ENCODE peak calls at places on chromosomes 4 and X, in five cellular contexts. One of them, this sample, is unnamed.

GRCh38 chr4:114005569-114006442 is 26.4 kb upstream of the ARSJ start:
- DNase-seq in A549: no peak
- DNase-seq in keratinocyte: peak; percentile 25
- DNase-seq in IMR-90: peak; percentile 82
- DNase-seq in GM23338: peak; percentile 40
- DNase-seq in this sample: peak; percentile 63

GRCh38 chr4:61201562-61202099 is 1.5 kb downstream of the ADGRL3 start:
- DNase-seq in A549: no peak
- DNase-seq in keratinocyte: no peak
- DNase-seq in IMR-90: no peak
- DNase-seq in GM23338: peak; percentile 50
- DNase-seq in this sample: peak; percentile 7

GRCh38 chrX:15501506-15501905 is 899 bp downstream of the BMX start:
- DNase-seq in A549: no peak
- DNase-seq in keratinocyte: no peak
- DNase-seq in IMR-90: no peak
- DNase-seq in GM23338: no peak
- DNase-seq in this sample: no peak

GRCh38 chrX:49039598-49040375 is 3.4 kb downstream of the TFE3 start:
- DNase-seq in A549: peak; percentile 84
- DNase-seq in keratinocyte: peak; percentile 66
- DNase-seq in IMR-90: peak; percentile 94
- DNase-seq in GM23338: peak; percentile 95
- DNase-seq in this sample: peak; percentile 93

GRCh38 chr4:82691431-82691830 is 107.2 kb downstream of the SCD5 start:
- DNase-seq in A549: no peak
- DNase-seq in keratinocyte: no peak
- DNase-seq in IMR-90: no peak
- DNase-seq in GM23338: no peak
- DNase-seq in this sample: no peak

GRCh38 chr4:102759835-102760644 is 728 bp downstream of the MANBA start:
- DNase-seq in A549: peak; percentile 21
- DNase-seq in keratinocyte: no peak
- DNase-seq in IMR-90: peak; percentile 68
- DNase-seq in GM23338: peak; percentile 44
- DNase-seq in this sample: peak; percentile 59

GRCh38 chr4:156607198-156607498 is 364.5 kb downstream of the PDGFC start:
- DNase-seq in A549: no peak
- DNase-seq in keratinocyte: no peak
- DNase-seq in IMR-90: no peak
- DNase-seq in GM23338: no peak
- DNase-seq in this sample: no peak

GRCh38 chr4:30716158-30716557 is 4.0 kb upstream of the PCDH7 start:
- DNase-seq in A549: peak; percentile 6
- DNase-seq in keratinocyte: no peak
- DNase-seq in IMR-90: peak; percentile 53
- DNase-seq in GM23338: peak; percentile 69
- DNase-seq in this sample: peak; percentile 35

GRCh38 chr4:119559044-119559647 is 69.5 kb downstream of the PDE5A start:
- DNase-seq in A549: peak; percentile 4
- DNase-seq in keratinocyte: no peak
- DNase-seq in IMR-90: peak; percentile 57
- DNase-seq in GM23338: peak; percentile 66
- DNase-seq in this sample: peak; percentile 75

GRCh38 chrX:102651968-102652744 is 873 bp downstream of the GPRASP1 start:
- DNase-seq in A549: peak; percentile 16
- DNase-seq in keratinocyte: peak; percentile 7
- DNase-seq in IMR-90: peak; percentile 29
- DNase-seq in GM23338: peak; percentile 69
- DNase-seq in this sample: peak; percentile 50

GRCh38 chrX:102651242-102651967 is at the start of gene GPRASP1:
- DNase-seq in A549: no peak
- DNase-seq in keratinocyte: no peak
- DNase-seq in IMR-90: peak; percentile 27
- DNase-seq in GM23338: peak; percentile 69
- DNase-seq in this sample: peak; percentile 50

GRCh38 chrX:102654696-102655095 is 3.4 kb downstream of the GPRASP1 start:
- DNase-seq in A549: no peak
- DNase-seq in keratinocyte: no peak
- DNase-seq in IMR-90: no peak
- DNase-seq in GM23338: no peak
- DNase-seq in this sample: no peak

DNA sequence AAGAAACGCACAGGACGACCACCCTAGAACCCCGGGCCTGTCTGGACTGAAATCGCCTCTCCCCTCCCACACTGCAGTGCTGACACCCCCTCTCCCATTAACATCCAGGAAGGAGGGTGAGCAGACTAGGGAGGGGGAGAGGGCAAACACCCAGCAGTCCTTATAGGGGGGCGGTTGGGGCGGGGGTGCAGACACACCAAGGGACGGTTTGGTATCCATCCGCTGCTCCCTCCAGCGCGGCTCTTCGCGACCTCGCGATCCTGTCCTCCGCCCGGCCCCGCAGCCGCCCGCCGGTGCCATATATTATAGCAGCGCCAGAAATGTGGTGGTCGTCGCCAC is 411 bp upstream of the GPRASP1 start:
- DNase-seq in A549: no peak
- DNase-seq in keratinocyte: no peak
- DNase-seq in IMR-90: no peak
- DNase-seq in GM23338: no peak
- DNase-seq in this sample: no peak
- H3K4me3 ChIP-seq in A549: peak overlapping the region; percentile 40
- H3K4me3 ChIP-seq in keratinocyte: no peak overlapping the region
- H3K4me3 ChIP-seq in IMR-90: peak overlapping the region; percentile 51
- H3K4me3 ChIP-seq in GM23338: peak overlapping the region; percentile 60
- H3K4me3 ChIP-seq in this sample: peak overlapping the region; percentile 63

GRCh38 chr4:2787230-2788100 is 5.4 kb upstream of the SH3BP2 start:
- DNase-seq in A549: no peak
- DNase-seq in keratinocyte: no peak
- DNase-seq in IMR-90: no peak
- DNase-seq in GM23338: no peak
- DNase-seq in this sample: no peak
- H3K27ac ChIP-seq in A549: peak overlapping the region; percentile 45
- H3K27ac ChIP-seq in keratinocyte: no peak overlapping the region
- H3K27ac ChIP-seq in IMR-90: no peak overlapping the region
- H3K27ac ChIP-seq in GM23338: no peak overlapping the region
- H3K27ac ChIP-seq in this sample: no peak overlapping the region

GRCh38 chr4:26059391-26060154 is 145.6 kb downstream of the SMIM20 start:
- DNase-seq in A549: no peak
- DNase-seq in keratinocyte: no peak
- DNase-seq in IMR-90: no peak
- DNase-seq in GM23338: no peak
- DNase-seq in this sample: no peak

GRCh38 chr4:26055855-26056254 is 141.8 kb downstream of the SMIM20 start:
- DNase-seq in A549: no peak
- DNase-seq in keratinocyte: no peak
- DNase-seq in IMR-90: no peak
- DNase-seq in GM23338: no peak
- DNase-seq in this sample: no peak

GRCh38 chr4:26056406-26056805 is 142.4 kb downstream of the SMIM20 start:
- DNase-seq in A549: no peak
- DNase-seq in keratinocyte: no peak
- DNase-seq in IMR-90: no peak
- DNase-seq in GM23338: no peak
- DNase-seq in this sample: no peak

GRCh38 chr4:26060286-26060685 is 146.3 kb downstream of the SMIM20 start:
- DNase-seq in A549: no peak
- DNase-seq in keratinocyte: no peak
- DNase-seq in IMR-90: peak; percentile 69
- DNase-seq in GM23338: no peak
- DNase-seq in this sample: no peak

GRCh38 chr4:26058537-26058936 is 144.5 kb downstream of the SMIM20 start:
- DNase-seq in A549: no peak
- DNase-seq in keratinocyte: peak; percentile 50
- DNase-seq in IMR-90: no peak
- DNase-seq in GM23338: no peak
- DNase-seq in this sample: peak; percentile 37
- H3K4me2 ChIP-seq in A549: no peak overlapping the region
- H3K4me2 ChIP-seq in keratinocyte: peak overlapping the region; percentile 41
- H3K4me2 ChIP-seq in IMR-90: no peak overlapping the region
- H3K4me2 ChIP-seq in GM23338: no peak overlapping the region
- H3K4me2 ChIP-seq in this sample: no peak overlapping the region

GRCh38 chr4:66766557-66766956 is 778.7 kb downstream of the CENPC start:
- DNase-seq in A549: no peak
- DNase-seq in keratinocyte: no peak
- DNase-seq in IMR-90: no peak
- DNase-seq in GM23338: no peak
- DNase-seq in this sample: no peak
- H3K4me3 ChIP-seq in A549: no peak overlapping the region
- H3K4me3 ChIP-seq in keratinocyte: no peak overlapping the region
- H3K4me3 ChIP-seq in IMR-90: no peak overlapping the region
- H3K4me3 ChIP-seq in GM23338: no peak overlapping the region
- H3K4me3 ChIP-seq in this sample: no peak overlapping the region

GRCh38 chr4:3305610-3306371 is 13.0 kb downstream of the RGS12 start:
- DNase-seq in A549: no peak
- DNase-seq in keratinocyte: no peak
- DNase-seq in IMR-90: peak; percentile 62
- DNase-seq in GM23338: no peak
- DNase-seq in this sample: no peak
- H3K27ac ChIP-seq in A549: peak overlapping the region; percentile 24
- H3K27ac ChIP-seq in keratinocyte: no peak overlapping the region
- H3K27ac ChIP-seq in IMR-90: peak overlapping the region; percentile 44
- H3K27ac ChIP-seq in GM23338: no peak overlapping the region
- H3K27ac ChIP-seq in this sample: peak overlapping the region; percentile 32

DNA sequence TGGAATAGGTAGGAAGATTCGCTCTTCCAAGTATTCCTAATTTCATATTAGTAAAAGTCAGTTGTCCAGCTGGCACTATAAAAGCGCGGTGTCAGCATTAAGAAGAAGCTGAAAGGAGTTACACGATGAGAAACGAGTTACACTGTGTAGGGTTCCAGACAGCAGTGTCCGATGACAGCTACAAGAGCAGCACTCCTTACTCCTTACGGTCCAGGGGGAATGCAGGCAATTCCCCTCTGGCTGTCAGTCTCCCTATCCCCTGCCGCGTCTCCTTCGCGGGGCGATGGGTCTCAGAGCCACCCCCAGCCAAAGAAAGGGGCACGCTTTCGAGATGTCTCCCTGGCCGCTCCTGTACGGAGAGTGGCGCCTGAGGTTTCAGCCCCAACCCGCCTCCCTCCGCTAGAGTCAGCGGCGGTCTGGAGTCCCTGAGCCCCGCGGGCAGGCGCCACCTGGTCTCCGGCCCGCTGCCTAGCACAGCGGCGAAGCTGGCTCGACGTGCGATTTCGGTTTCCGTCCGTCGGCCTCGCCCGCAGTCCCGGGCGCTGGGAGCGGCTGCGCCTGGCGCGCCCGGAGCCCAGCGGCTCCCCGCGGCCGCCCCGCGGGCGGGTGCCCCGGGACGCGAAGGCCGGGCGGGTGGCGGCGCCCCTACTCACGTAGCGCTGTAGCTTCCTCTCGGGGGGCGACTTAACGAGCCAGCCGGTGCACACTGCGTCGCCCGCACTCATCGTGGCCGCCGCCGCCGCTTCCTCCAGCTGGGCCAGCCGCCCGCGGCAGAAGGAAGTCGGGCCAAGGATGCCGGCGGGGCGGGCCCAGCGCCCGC is at the start of gene GAB3:
- DNase-seq in A549: no peak
- DNase-seq in keratinocyte: no peak
- DNase-seq in IMR-90: peak; percentile 31
- DNase-seq in GM23338: peak; percentile 55
- DNase-seq in this sample: peak; percentile 30
- H3K4me2 ChIP-seq in A549: peak within 1 kb of the TSS; percentile 91
- H3K4me2 ChIP-seq in keratinocyte: peak within 1 kb of the TSS; percentile 73
- H3K4me2 ChIP-seq in IMR-90: peak within 1 kb of the TSS; percentile 96
- H3K4me2 ChIP-seq in GM23338: peak within 1 kb of the TSS; percentile 78
- H3K4me2 ChIP-seq in this sample: peak within 1 kb of the TSS; percentile 88

GRCh38 chr4:161256172-161256571 is 907.6 kb downstream of the FSTL5 start:
- DNase-seq in A549: no peak
- DNase-seq in keratinocyte: no peak
- DNase-seq in IMR-90: no peak
- DNase-seq in GM23338: peak; percentile 20
- DNase-seq in this sample: peak; percentile 1
- H3K4me3 ChIP-seq in A549: no peak overlapping the region
- H3K4me3 ChIP-seq in keratinocyte: no peak overlapping the region
- H3K4me3 ChIP-seq in IMR-90: no peak overlapping the region
- H3K4me3 ChIP-seq in GM23338: no peak overlapping the region
- H3K4me3 ChIP-seq in this sample: no peak overlapping the region

GRCh38 chr4:123600426-123600825 is 203.8 kb downstream of the SPRY1 start:
- DNase-seq in A549: no peak
- DNase-seq in keratinocyte: no peak
- DNase-seq in IMR-90: no peak
- DNase-seq in GM23338: peak; percentile 22
- DNase-seq in this sample: no peak
- H3K27ac ChIP-seq in A549: peak overlapping the region; percentile 48
- H3K27ac ChIP-seq in keratinocyte: no peak overlapping the region
- H3K27ac ChIP-seq in IMR-90: no peak overlapping the region
- H3K27ac ChIP-seq in GM23338: peak overlapping the region; percentile 75
- H3K27ac ChIP-seq in this sample: no peak overlapping the region

DNA sequence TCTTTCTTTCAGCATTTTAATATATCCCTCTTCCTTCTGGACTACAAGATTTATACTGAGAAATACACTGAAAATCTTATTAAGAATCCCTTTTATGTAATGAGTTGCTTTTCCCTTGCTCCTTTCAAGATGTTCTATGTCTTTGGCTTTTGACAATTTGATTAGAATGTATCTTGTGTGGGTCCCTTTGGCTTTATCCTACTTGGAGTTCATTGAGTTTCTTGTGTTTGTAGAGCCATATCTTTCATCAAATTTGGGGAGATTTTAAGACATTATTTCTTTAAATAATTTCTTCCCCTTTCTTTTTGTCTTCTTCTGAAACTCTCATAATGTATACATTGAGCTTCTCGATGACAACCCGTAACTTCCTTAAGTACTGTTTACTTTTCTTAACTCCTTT is 739.9 kb upstream of the AMOT start:
- DNase-seq in A549: no peak
- DNase-seq in keratinocyte: no peak
- DNase-seq in IMR-90: no peak
- DNase-seq in GM23338: no peak
- DNase-seq in this sample: no peak
- H3K4me2 ChIP-seq in A549: no peak overlapping the region
- H3K4me2 ChIP-seq in keratinocyte: no peak overlapping the region
- H3K4me2 ChIP-seq in IMR-90: no peak overlapping the region
- H3K4me2 ChIP-seq in GM23338: no peak overlapping the region
- H3K4me2 ChIP-seq in this sample: no peak overlapping the region